ENCODE peak calls at places on chromosome 15, in five cellular contexts. N is ovary; S is CD8-positive, alpha-beta T cell; X is neural progenitor cell; O is left ventricle myocardium inferior. U is an unnamed sample.

GRCh38 chr15:80093854-80094418 is 34.5 kb downstream of the ZFAND6 start:
- DNase-seq in N (peak; percentile 31), S (no peak), X (peak; percentile 16), O (peak; percentile 51), U (peak; percentile 67)

GRCh38 chr15:38541046-38541445 is 23.6 kb downstream of the RASGRP1 start:
- DNase-seq in N (no peak), S (no peak), X (no peak), O (no peak), U (no peak)

GRCh38 chr15:84747423-84748273 is 744 bp upstream of the ZNF592 start:
- DNase-seq in N (peak; percentile 80), S (peak; percentile 88), X (peak; percentile 84), O (peak; percentile 79), U (peak; percentile 70)

GRCh38 chr15:70234256-70234965 is 136.7 kb upstream of the TLE3 start:
- DNase-seq in N (no peak), S (no peak), X (no peak), O (no peak), U (no peak)

GRCh38 chr15:89136818-89137772 is 48.8 kb downstream of the ABHD2 start:
- DNase-seq in N (no peak), S (no peak), X (no peak), O (peak; percentile 59), U (peak; percentile 65)

GRCh38 chr15:75130597-75131268 is 70.9 kb upstream of the C15orf39 start:
- DNase-seq in N (no peak), S (no peak), X (no peak), O (no peak), U (no peak)

GRCh38 chr15:78067328-78068241 is 9.9 kb downstream of the TBC1D2B start:
- DNase-seq in N (no peak), S (no peak), X (no peak), O (no peak), U (no peak)

GRCh38 chr15:100078511-100079220 is 263.1 kb downstream of the ADAMTS17 start:
- DNase-seq in N (no peak), S (no peak), X (no peak), O (no peak), U (no peak)

GRCh38 chr15:25244731-25245585 is 193.9 kb downstream of the UBE3A start:
- DNase-seq in N (peak; percentile 5), S (no peak), X (no peak), O (peak; percentile 8), U (peak; percentile 5)

GRCh38 chr15:31013863-31014607 is 22.6 kb upstream of the MTMR10 start:
- DNase-seq in N (no peak), S (no peak), X (no peak), O (no peak), U (no peak)
- H3K4me1 ChIP-seq in N (no peaks in the 10 kb centered on the region), S (peaks cover 16% of the 10 kb centered on the region), X (no peaks in the 10 kb centered on the region), O (no peaks in the 10 kb centered on the region), U (no peaks in the 10 kb centered on the region)

GRCh38 chr15:83111149-83111548 is 3.7 kb downstream of the TM6SF1 start:
- DNase-seq in N (no peak), S (no peak), X (no peak), O (no peak), U (no peak)
- H3K4me1 ChIP-seq in N (peaks cover 4% of the 10 kb centered on the region), S (peaks cover 17% of the 10 kb centered on the region), X (no peaks in the 10 kb centered on the region), O (peaks cover 67% of the 10 kb centered on the region), U (peaks cover 55% of the 10 kb centered on the region)

GRCh38 chr15:67161412-67161811 is 93.0 kb downstream of the AAGAB start:
- DNase-seq in N (no peak), S (no peak), X (no peak), O (no peak), U (no peak)
- H3K4me1 ChIP-seq in N (peaks cover 23% of the 10 kb centered on the region), S (peaks cover 5% of the 10 kb centered on the region), X (peaks cover 18% of the 10 kb centered on the region), O (peaks cover 77% of the 10 kb centered on the region), U (peaks cover 54% of the 10 kb centered on the region)

GRCh38 chr15:60396100-60396499 is 1.7 kb downstream of the ANXA2 start:
- DNase-seq in N (no peak), S (no peak), X (no peak), O (no peak), U (no peak)

GRCh38 chr15:60392986-60393811 is 4.6 kb downstream of the ANXA2 start:
- DNase-seq in N (peak; percentile 52), S (no peak), X (no peak), O (peak; percentile 31), U (peak; percentile 82)

GRCh38 chr15:60396560-60396963 is 1.2 kb downstream of the ANXA2 start:
- DNase-seq in N (no peak), S (no peak), X (no peak), O (no peak), U (no peak)

GRCh38 chr15:60396964-60397771 is 618 bp downstream of the ANXA2 start:
- DNase-seq in N (peak; percentile 53), S (peak; percentile 62), X (peak; percentile 80), O (peak; percentile 79), U (peak; percentile 80)

DNA sequence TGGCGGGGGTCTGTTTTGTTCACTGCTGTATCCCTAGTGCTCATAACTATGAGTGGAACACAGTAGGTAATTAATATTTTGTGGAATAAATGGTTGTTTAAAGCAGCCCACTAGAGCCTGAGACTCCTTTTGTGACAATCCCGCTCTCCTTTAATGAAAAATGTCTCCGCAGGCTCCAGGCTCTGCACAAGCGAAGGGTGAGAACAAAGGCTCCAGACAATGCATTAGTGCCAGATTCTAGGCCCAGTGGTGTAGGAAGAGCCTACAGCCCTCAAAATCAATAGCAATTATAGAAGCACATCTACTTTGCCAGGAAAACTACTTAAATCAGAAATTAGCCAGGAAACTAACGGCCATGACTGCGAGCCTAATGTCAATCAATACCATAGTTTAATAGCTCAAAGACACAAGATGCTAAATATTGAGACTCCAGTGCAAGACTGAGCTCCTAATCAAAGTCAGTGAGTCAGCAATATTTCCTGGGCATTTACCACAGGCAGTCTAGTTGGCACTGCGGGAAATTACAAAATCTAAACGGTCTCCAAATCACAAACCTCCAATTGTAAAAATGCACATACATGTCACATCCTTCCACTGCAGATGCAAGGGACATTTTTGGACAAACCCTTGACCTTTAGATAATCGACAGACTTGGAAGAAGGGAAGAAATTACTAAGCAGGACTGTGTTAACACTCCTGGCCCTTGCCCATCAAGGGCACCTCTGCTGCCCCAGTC is 2.3 kb downstream of the ANXA2 start:
- DNase-seq in N (no peak), S (no peak), X (peak; percentile 63), O (no peak), U (no peak)
- H3K4me1 ChIP-seq in N (peaks cover 20% of the 10 kb centered on the region), S (peaks cover 14% of the 10 kb centered on the region), X (peaks cover 21% of the 10 kb centered on the region), O (peaks cover 86% of the 10 kb centered on the region), U (peaks cover 57% of the 10 kb centered on the region)

U was measured in heart left ventricle.